ENCODE peak calls at places on chromosome 12, in ten cellular contexts. R is heart right ventricle, I is fibroblast of lung, G is H7, N is PC-3, Z is lower leg skin, T is uterus, U is A549, O is fibroblast of pulmonary artery, F is BE2C. S is an unnamed sample.

GRCh38 chr12:48017496-48017895 is 13.2 kb upstream of the COL2A1 start:
- DNase-seq in F (no peak), G (no peak), N (no peak), R (no peak), U (no peak), Z (no peak), I (no peak), T (no peak), O (no peak), S (no peak)

GRCh38 chr12:103399986-103400385 is 95.8 kb downstream of the C12orf42 start:
- DNase-seq in G (no peak), O (no peak), Z (no peak), T (no peak), U (no peak), N (no peak), R (no peak), F (no peak), I (no peak), S (no peak)

GRCh38 chr12:131757111-131757510 is 46.2 kb downstream of the SFSWAP start:
- DNase-seq in U (no peak), Z (peak), T (no peak), N (no peak), G (no peak), O (no peak), R (no peak), I (no peak), F (no peak), S (no peak)

GRCh38 chr12:114794049-114794558 is 110.1 kb upstream of the TBX3 start:
- DNase-seq in U (no peak), T (no peak), I (no peak), R (no peak), Z (no peak), N (no peak), G (no peak), F (no peak), O (no peak), S (no peak)

GRCh38 chr12:131389051-131390013 is 321.6 kb upstream of the SFSWAP start:
- DNase-seq in G (peak), O (no peak), N (no peak), Z (peak), T (no peak), F (no peak), U (no peak), R (no peak), I (no peak), S (no peak)

GRCh38 chr12:94641283-94641682 is 9.1 kb downstream of the TMCC3 start:
- DNase-seq in N (no peak), R (no peak), F (no peak), Z (no peak), I (no peak), U (no peak), T (no peak), G (no peak), O (no peak), S (no peak)

GRCh38 chr12:100672075-100672592 is 98.7 kb downstream of the GAS2L3 start:
- DNase-seq in R (peak), I (no peak), F (peak), T (no peak), O (no peak), Z (no peak), N (peak), U (peak), G (peak), S (peak)

GRCh38 chr12:40697566-40698257 is 5.5 kb downstream of the CNTN1 start:
- DNase-seq in F (peak), R (no peak), G (no peak), O (no peak), Z (no peak), I (no peak), T (no peak), U (peak), N (peak), S (no peak)

GRCh38 chr12:2693204-2693860 is 101.4 kb upstream of the FKBP4 start:
- DNase-seq in I (no peak), F (no peak), Z (no peak), G (peak), N (no peak), R (no peak), O (no peak), T (no peak), U (no peak), S (no peak)

GRCh38 chr12:57165741-57166140 is 18.3 kb upstream of the LRP1-AS start:
- DNase-seq in T (no peak), G (no peak), R (no peak), U (peak), F (no peak), I (no peak), Z (no peak), N (peak), O (no peak), S (no peak)

GRCh38 chr12:50086148-50086547 is 1.0 kb downstream of the SMARCD1 start:
- DNase-seq in I (no peak), U (no peak), G (no peak), R (no peak), T (no peak), N (peak), Z (no peak), F (no peak), O (no peak), S (no peak)

GRCh38 chr12:29552324-29552927 is 54.9 kb upstream of the OVCH1 start:
- DNase-seq in N (peak), G (peak), R (peak), I (peak), T (peak), F (peak), Z (peak), O (peak), U (peak), S (peak)

GRCh38 chr12:39736406-39736805 is 116.8 kb upstream of the ABCD2 start:
- DNase-seq in U (no peak), I (no peak), R (no peak), T (no peak), G (no peak), N (no peak), F (no peak), Z (no peak), O (no peak), S (no peak)

GRCh38 chr12:121438905-121439304 is 39.0 kb downstream of the RNF34 start:
- DNase-seq in N (no peak), I (no peak), O (no peak), G (no peak), F (no peak), Z (peak), R (no peak), T (no peak), U (no peak), S (no peak)

GRCh38 chr12:45502481-45502880 is 227.0 kb upstream of the ARID2 start:
- DNase-seq in T (no peak), F (no peak), G (no peak), I (no peak), N (no peak), Z (no peak), R (no peak), O (no peak), U (no peak), S (no peak)

GRCh38 chr12:113924341-113924740 is 41.8 kb downstream of the RBM19 start:
- DNase-seq in T (no peak), R (no peak), I (no peak), F (no peak), O (no peak), U (no peak), N (no peak), Z (no peak), G (no peak), S (no peak)

GRCh38 chr12:34404377-34405285 is 382.3 kb downstream of the ALG10 start:
- DNase-seq in Z (peak), G (peak), F (peak), U (no peak), R (peak), N (no peak), O (no peak), I (no peak), T (peak), S (no peak)

GRCh38 chr12:132686831-132687210 is 321 bp downstream of the POLE start:
- DNase-seq in Z (no peak), U (no peak), F (no peak), O (no peak), G (no peak), T (no peak), R (no peak), I (no peak), N (no peak), S (no peak)

GRCh38 chr12:69459477-69459876 is 10.7 kb upstream of the FRS2 start:
- DNase-seq in R (no peak), O (no peak), F (no peak), G (no peak), I (no peak), U (no peak), Z (no peak), N (no peak), T (no peak), S (no peak)

GRCh38 chr12:52629251-52630103 is 11.1 kb upstream of the KRT73 start:
- DNase-seq in N (no peak), I (no peak), Z (peak), R (no peak), F (no peak), T (no peak), G (no peak), U (no peak), O (no peak), S (no peak)

GRCh38 chr12:130920711-130921381 is 32.9 kb upstream of the ADGRD1 start:
- DNase-seq in T (peak), G (no peak), Z (peak), U (peak), I (peak), F (no peak), O (peak), N (no peak), R (peak), S (no peak)

GRCh38 chr12:68871899-68872298 is 61.1 kb downstream of the CPM start:
- DNase-seq in U (peak), G (peak), O (peak), Z (no peak), R (no peak), F (no peak), N (peak), I (no peak), T (no peak), S (no peak)

GRCh38 chr12:24903305-24904088 is 45.4 kb downstream of the BCAT1 start:
- DNase-seq in N (no peak), U (no peak), T (no peak), G (no peak), F (no peak), Z (no peak), R (no peak), I (peak), O (no peak), S (no peak)

GRCh38 chr12:54983536-54984102 is 943 bp downstream of the TESPA1 start:
- DNase-seq in T (no peak), R (no peak), N (no peak), U (no peak), Z (no peak), I (no peak), F (no peak), G (no peak), O (no peak), S (no peak)

GRCh38 chr12:53217930-53218307 is 10.9 kb upstream of the ITGB7 start:
- DNase-seq in N (no peak), R (no peak), T (no peak), Z (no peak), G (no peak), U (peak), O (no peak), F (no peak), I (no peak), S (no peak)

GRCh38 chr12:90229771-90230170 is 521.1 kb upstream of the ATP2B1 start:
- DNase-seq in I (no peak), O (peak), Z (no peak), U (no peak), F (no peak), R (no peak), N (no peak), T (no peak), G (peak), S (no peak)
- H3K4me3 ChIP-seq in I (no peak), O (no peak), Z (no peak), U (no peak), F (no peak), R (no peak), N (no peak), T (no peak), G (no peak), S (no peak)

GRCh38 chr12:77324763-77325468 is 259.5 kb upstream of the E2F7 start:
- DNase-seq in N (peak), G (peak), I (peak), O (peak), U (peak), F (peak), R (peak), T (peak), Z (peak), S (peak)
- H3K4me3 ChIP-seq in N (peak), G (peak), I (peak), O (peak), U (peak), F (peak), R (peak), T (peak), Z (peak), S (peak)

DNA sequence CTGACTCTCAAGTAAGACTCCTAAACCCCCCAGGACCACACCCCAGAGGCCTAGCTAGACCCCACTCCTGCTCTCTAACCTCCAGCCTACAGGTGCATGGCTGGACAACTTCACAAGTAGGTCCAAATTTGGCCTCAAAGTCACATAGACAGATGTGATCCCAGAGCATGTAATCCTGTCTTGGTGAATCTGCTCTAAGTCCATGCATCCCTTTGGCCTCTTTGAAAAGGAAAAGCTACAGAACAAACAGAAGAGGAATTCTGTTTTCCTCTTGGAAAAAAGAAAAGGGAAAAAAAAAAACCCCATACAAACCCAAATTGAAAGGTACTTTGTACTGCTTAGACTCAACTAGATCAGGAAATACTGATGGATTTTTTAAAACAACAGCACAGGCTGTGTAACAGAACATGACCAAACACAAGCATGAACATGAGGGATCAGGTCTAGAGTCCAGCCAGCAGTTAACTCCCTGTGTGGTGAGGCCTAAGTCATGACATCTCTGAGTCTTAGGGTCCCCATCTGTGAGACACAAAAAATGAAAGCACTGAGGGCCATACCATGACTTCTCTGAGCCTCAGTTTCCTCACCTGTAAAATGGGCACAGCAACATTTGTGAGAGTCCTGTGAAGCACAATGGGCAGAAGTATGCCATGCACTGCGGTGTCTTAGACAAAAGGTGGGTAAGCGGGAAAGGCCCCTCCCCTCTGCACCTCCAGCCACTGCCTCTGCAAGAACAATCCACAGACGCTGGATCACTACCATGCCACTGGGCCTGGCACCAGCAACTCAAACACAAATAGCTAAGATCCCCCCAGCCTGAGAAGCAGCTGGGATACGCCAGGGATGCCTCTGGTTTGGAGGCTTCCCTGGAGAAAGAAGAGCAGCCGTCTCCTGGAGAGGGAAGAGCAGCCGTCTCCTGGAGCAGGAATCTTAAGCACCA is 9.9 kb downstream of the PITPNM2 start:
- DNase-seq in F (no peak), Z (peak), R (no peak), O (no peak), U (no peak), G (no peak), N (no peak), I (no peak), T (no peak), S (no peak)
- H3K4me3 ChIP-seq in F (no peak), Z (no peak), R (no peak), O (no peak), U (peak), G (no peak), N (no peak), I (peak), T (no peak), S (no peak)

GRCh38 chr12:51321882-51322281 is 2.1 kb downstream of the BIN2 start:
- DNase-seq in I (no peak), Z (no peak), U (no peak), O (no peak), N (peak), F (no peak), T (no peak), G (no peak), R (no peak), S (no peak)

GRCh38 chr12:51324953-51325352 is 979 bp upstream of the BIN2 start:
- DNase-seq in N (no peak), G (no peak), U (no peak), I (no peak), Z (no peak), F (no peak), T (no peak), R (no peak), O (no peak), S (no peak)

GRCh38 chr12:51323317-51323960 is 535 bp downstream of the BIN2 start:
- DNase-seq in O (no peak), G (peak), N (no peak), R (no peak), T (no peak), F (no peak), U (no peak), I (no peak), Z (no peak), S (no peak)

GRCh38 chr12:51322452-51322851 is 1.5 kb downstream of the BIN2 start:
- DNase-seq in Z (no peak), T (no peak), G (no peak), R (no peak), N (no peak), F (no peak), O (no peak), U (no peak), I (no peak), S (no peak)

DNA sequence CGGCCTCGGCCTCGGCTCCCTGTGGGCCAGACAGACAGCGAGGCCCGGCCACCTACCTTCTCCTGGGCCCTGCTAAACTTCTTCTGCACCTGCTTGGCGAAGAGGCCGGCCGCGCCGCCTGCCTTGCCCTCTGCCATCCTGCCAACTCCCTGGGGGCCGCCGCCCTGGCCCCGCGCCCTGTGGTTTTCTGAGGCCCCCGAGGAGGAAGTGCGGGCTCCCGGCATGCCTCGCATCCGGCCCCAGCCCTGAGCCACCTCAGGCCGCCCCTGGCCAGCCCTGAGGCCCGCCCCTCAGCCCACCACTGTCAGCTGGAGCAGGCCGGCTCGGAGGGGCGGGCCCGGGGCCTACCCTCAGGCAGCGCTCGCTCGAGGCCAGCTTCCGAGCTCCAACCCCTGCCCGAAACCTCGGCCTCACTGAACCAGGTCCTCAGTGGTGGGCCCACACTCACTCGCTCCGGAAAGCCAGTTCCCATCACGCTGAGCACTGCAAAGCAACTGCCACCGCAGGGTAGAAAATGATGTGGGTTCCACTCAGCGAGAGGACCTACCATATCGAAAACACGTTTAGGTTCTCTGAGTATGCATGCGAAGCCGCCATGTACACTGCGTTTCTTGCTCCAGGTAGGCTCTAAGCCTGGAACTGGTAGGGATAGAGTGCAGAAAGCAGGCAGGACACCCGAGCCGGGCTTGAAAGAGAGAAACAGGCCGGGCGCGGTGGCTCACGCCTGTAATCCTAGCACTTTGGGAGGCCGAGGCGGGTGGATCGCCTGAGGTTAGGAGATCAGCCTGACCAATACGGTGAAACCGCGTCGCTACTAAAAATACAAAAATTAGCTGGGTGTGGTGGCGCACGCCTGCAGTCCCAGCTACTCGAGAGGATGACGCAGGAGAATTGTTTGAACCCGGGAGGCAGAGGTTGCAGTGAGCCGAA is at the start of gene BIN2:
- DNase-seq in O (no peak), T (peak), R (peak), I (no peak), U (no peak), Z (peak), N (no peak), G (peak), F (no peak), S (no peak)
- H3K4me3 ChIP-seq in O (no peak), T (no peak), R (peak), I (no peak), U (no peak), Z (no peak), N (no peak), G (no peak), F (no peak), S (no peak)

DNA sequence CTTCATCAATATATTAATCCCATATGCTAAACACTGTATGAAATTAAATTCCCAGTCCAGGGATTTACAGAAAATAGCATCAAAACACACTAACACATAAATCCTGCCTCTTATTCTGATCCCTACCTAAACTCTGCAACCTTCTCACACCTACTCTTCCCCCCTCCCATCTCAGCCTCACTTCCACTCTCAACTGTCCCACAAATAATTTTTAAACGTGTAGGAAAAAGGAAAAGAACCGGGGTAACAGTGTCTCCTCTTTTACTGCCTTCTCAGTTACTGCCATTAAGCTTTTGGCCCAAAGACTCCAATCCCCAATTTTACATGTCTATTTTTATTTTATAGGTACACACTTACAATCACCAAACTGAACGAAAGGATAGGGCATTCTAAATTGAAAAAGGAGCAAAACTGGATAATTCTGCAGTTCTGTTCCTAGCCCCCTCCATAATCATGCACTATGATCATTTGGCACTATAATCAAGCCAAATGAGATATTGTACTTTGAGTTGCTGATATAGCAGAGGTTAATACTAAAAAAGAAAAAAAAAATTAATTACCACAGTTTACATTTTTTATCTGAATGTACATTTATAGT is 2.9 kb downstream of the DUSP16 start:
- DNase-seq in T (no peak), R (no peak), F (no peak), Z (no peak), I (no peak), O (no peak), U (no peak), N (no peak), G (no peak), S (no peak)
- H3K4me3 ChIP-seq in T (no peak), R (peak), F (peak), Z (no peak), I (peak), O (peak), U (peak), N (peak), G (no peak), S (no peak)

DNA sequence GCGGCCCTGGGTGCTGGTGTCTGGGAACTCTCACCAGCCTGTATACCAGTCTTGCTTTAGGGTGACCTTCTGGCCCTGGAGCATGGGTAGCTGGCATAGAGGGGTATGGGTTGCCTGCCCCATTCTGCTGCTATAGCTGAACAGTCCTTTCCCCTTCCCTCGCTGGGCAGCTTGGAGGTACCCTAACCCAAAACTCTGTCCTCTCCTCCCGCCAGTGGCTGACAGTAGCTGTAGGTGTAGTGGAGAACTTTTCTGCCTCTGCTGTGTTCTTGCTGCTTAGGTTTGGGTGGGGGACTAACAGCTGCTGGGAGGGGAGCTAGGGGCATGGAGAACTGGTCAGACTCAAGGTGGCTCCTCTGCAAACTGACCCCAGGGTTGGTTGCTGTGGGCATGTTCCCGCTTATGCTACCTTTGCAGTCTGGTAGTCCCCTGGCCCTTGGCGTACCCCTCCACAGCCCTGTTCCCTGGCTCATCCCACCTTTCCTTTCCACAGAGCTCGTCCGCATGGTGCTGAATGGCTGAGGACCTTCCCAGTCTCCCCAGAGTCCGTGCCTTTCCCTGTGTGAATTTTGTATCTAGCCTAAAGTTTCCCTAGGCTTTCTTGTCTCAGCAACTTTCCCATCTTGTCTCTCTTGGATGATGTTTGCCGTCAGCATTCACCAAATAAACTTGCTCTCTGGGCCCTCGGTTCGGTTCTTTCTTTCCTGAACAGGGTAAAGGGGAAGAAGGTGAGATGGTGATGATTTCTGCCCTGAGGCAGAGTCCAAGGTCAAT is 2.9 kb downstream of the MYL6 start:
- DNase-seq in R (no peak), U (no peak), I (no peak), F (no peak), G (no peak), O (peak), T (no peak), N (no peak), Z (no peak), S (no peak)
- H3K4me3 ChIP-seq in R (peak), U (peak), I (peak), F (no peak), G (no peak), O (peak), T (peak), N (peak), Z (no peak), S (no peak)

S was measured in SJCRH30.